ENCODE peak calls at places on chromosomes 6 and 20, in five cellular contexts. One of them, this sample, is unnamed.

GRCh38 chr6:104705095-104705707 is 154.5 kb downstream of the HACE1 start:
- DNase-seq in neuronal stem cell: no peak
- DNase-seq in trophoblast cell: no peak
- DNase-seq in H1: no peak
- DNase-seq in mesenchymal stem cell: peak
- DNase-seq in this sample: no peak

GRCh38 chr20:37727247-37727956 is 33.6 kb downstream of the CTNNBL1 start:
- DNase-seq in trophoblast cell: peak
- DNase-seq in neuronal stem cell: peak
- DNase-seq in H1: no peak
- DNase-seq in mesenchymal stem cell: peak
- DNase-seq in this sample: no peak

GRCh38 chr6:40755749-40756452 is 168.7 kb upstream of the LRFN2 start:
- DNase-seq in neuronal stem cell: no peak
- DNase-seq in trophoblast cell: no peak
- DNase-seq in mesenchymal stem cell: peak
- DNase-seq in H1: no peak
- DNase-seq in this sample: no peak

GRCh38 chr6:36285187-36285612 is 15.3 kb downstream of the PNPLA1 start:
- DNase-seq in H1: peak
- DNase-seq in mesenchymal stem cell: no peak
- DNase-seq in trophoblast cell: no peak
- DNase-seq in neuronal stem cell: peak
- DNase-seq in this sample: peak

GRCh38 chr6:33320315-33321181 is 3.0 kb upstream of the ZBTB22 start:
- DNase-seq in trophoblast cell: peak
- DNase-seq in mesenchymal stem cell: peak
- DNase-seq in neuronal stem cell: no peak
- DNase-seq in H1: no peak
- DNase-seq in this sample: peak

GRCh38 chr6:125077453-125077852 is 76.1 kb upstream of the TPD52L1 start:
- DNase-seq in H1: no peak
- DNase-seq in mesenchymal stem cell: no peak
- DNase-seq in trophoblast cell: peak
- DNase-seq in neuronal stem cell: no peak
- DNase-seq in this sample: no peak

GRCh38 chr6:83071023-83071422 is 3.6 kb downstream of the DOP1A start:
- DNase-seq in mesenchymal stem cell: no peak
- DNase-seq in trophoblast cell: no peak
- DNase-seq in H1: no peak
- DNase-seq in neuronal stem cell: no peak
- DNase-seq in this sample: no peak

GRCh38 chr6:147190556-147190955 is 13.7 kb upstream of the STXBP5 start:
- DNase-seq in neuronal stem cell: no peak
- DNase-seq in mesenchymal stem cell: no peak
- DNase-seq in H1: no peak
- DNase-seq in trophoblast cell: no peak
- DNase-seq in this sample: no peak

GRCh38 chr20:37344506-37345338 is 1.2 kb upstream of the SRC start:
- DNase-seq in H1: no peak
- DNase-seq in trophoblast cell: peak
- DNase-seq in neuronal stem cell: no peak
- DNase-seq in mesenchymal stem cell: no peak
- DNase-seq in this sample: peak

GRCh38 chr20:50321797-50322480 is 131.3 kb downstream of the CEBPB start:
- DNase-seq in neuronal stem cell: no peak
- DNase-seq in trophoblast cell: no peak
- DNase-seq in H1: no peak
- DNase-seq in mesenchymal stem cell: peak
- DNase-seq in this sample: no peak

GRCh38 chr6:100099189-100100074 is 105.4 kb upstream of the MCHR2 start:
- DNase-seq in trophoblast cell: peak
- DNase-seq in H1: no peak
- DNase-seq in neuronal stem cell: no peak
- DNase-seq in mesenchymal stem cell: peak
- DNase-seq in this sample: no peak

GRCh38 chr6:151881231-151881630 is 73.7 kb downstream of the ESR1 start:
- DNase-seq in trophoblast cell: no peak
- DNase-seq in H1: no peak
- DNase-seq in neuronal stem cell: no peak
- DNase-seq in mesenchymal stem cell: no peak
- DNase-seq in this sample: no peak

GRCh38 chr6:113405326-113406050 is 451.7 kb upstream of the MARCKS start:
- DNase-seq in neuronal stem cell: no peak
- DNase-seq in H1: no peak
- DNase-seq in trophoblast cell: no peak
- DNase-seq in mesenchymal stem cell: peak
- DNase-seq in this sample: no peak

GRCh38 chr6:42251911-42252637 is 34.4 kb upstream of the MRPS10 start:
- DNase-seq in trophoblast cell: no peak
- DNase-seq in neuronal stem cell: no peak
- DNase-seq in mesenchymal stem cell: peak
- DNase-seq in H1: no peak
- DNase-seq in this sample: no peak

GRCh38 chr6:113358063-113358583 is 499.0 kb upstream of the MARCKS start:
- DNase-seq in mesenchymal stem cell: no peak
- DNase-seq in trophoblast cell: no peak
- DNase-seq in neuronal stem cell: no peak
- DNase-seq in H1: no peak
- DNase-seq in this sample: no peak

GRCh38 chr6:26553264-26553738 is 15.1 kb downstream of the HMGN4 start:
- DNase-seq in mesenchymal stem cell: peak
- DNase-seq in H1: no peak
- DNase-seq in neuronal stem cell: peak
- DNase-seq in trophoblast cell: peak
- DNase-seq in this sample: peak

GRCh38 chr20:760751-761417 is 7.4 kb downstream of the SLC52A3 start:
- DNase-seq in neuronal stem cell: peak
- DNase-seq in mesenchymal stem cell: no peak
- DNase-seq in trophoblast cell: peak
- DNase-seq in H1: peak
- DNase-seq in this sample: peak

GRCh38 chr6:109595998-109596397 is 95.0 kb downstream of the AK9 start:
- DNase-seq in neuronal stem cell: no peak
- DNase-seq in mesenchymal stem cell: peak
- DNase-seq in trophoblast cell: peak
- DNase-seq in H1: no peak
- DNase-seq in this sample: peak

GRCh38 chr6:9360881-9361280 is 925.5 kb upstream of the SLC35B3 start:
- DNase-seq in H1: no peak
- DNase-seq in mesenchymal stem cell: no peak
- DNase-seq in trophoblast cell: no peak
- DNase-seq in neuronal stem cell: no peak
- DNase-seq in this sample: no peak

GRCh38 chr6:82741325-82741995 is 324.2 kb downstream of the UBE3D start:
- DNase-seq in mesenchymal stem cell: peak
- DNase-seq in H1: no peak
- DNase-seq in neuronal stem cell: no peak
- DNase-seq in trophoblast cell: no peak
- DNase-seq in this sample: no peak

GRCh38 chr6:38943964-38944363 is 104.6 kb upstream of the GLP1R start:
- DNase-seq in mesenchymal stem cell: no peak
- DNase-seq in trophoblast cell: no peak
- DNase-seq in H1: no peak
- DNase-seq in neuronal stem cell: no peak
- DNase-seq in this sample: peak

GRCh38 chr6:20056350-20056992 is 155.8 kb downstream of the MBOAT1 start:
- DNase-seq in H1: no peak
- DNase-seq in neuronal stem cell: peak
- DNase-seq in trophoblast cell: peak
- DNase-seq in mesenchymal stem cell: peak
- DNase-seq in this sample: no peak

GRCh38 chr20:49775229-49775693 is 37.4 kb upstream of the SLC9A8 start:
- DNase-seq in mesenchymal stem cell: peak
- DNase-seq in neuronal stem cell: peak
- DNase-seq in H1: peak
- DNase-seq in trophoblast cell: peak
- DNase-seq in this sample: peak

GRCh38 chr20:47791084-47791599 is 5.9 kb upstream of the SULF2 start:
- DNase-seq in H1: no peak
- DNase-seq in neuronal stem cell: no peak
- DNase-seq in mesenchymal stem cell: no peak
- DNase-seq in trophoblast cell: no peak
- DNase-seq in this sample: no peak

GRCh38 chr6:144659735-144660246 is 374.7 kb downstream of the UTRN start:
- DNase-seq in mesenchymal stem cell: no peak
- DNase-seq in trophoblast cell: no peak
- DNase-seq in neuronal stem cell: no peak
- DNase-seq in H1: no peak
- DNase-seq in this sample: no peak

GRCh38 chr6:7276199-7276524 is 36.8 kb downstream of the SSR1 start:
- DNase-seq in H1: no peak
- DNase-seq in trophoblast cell: no peak
- DNase-seq in mesenchymal stem cell: no peak
- DNase-seq in neuronal stem cell: no peak
- DNase-seq in this sample: no peak

GRCh38 chr6:42276008-42276890 is 58.6 kb upstream of the MRPS10 start:
- DNase-seq in trophoblast cell: no peak
- DNase-seq in mesenchymal stem cell: peak
- DNase-seq in neuronal stem cell: no peak
- DNase-seq in H1: no peak
- DNase-seq in this sample: no peak

GRCh38 chr6:33080127-33081089 is 4.6 kb downstream of the HLA-DPB1 start:
- DNase-seq in mesenchymal stem cell: peak
- DNase-seq in neuronal stem cell: peak
- DNase-seq in trophoblast cell: no peak
- DNase-seq in H1: peak
- DNase-seq in this sample: peak

GRCh38 chr20:44615876-44616603 is 33.7 kb downstream of the PKIG start:
- DNase-seq in H1: no peak
- DNase-seq in trophoblast cell: no peak
- DNase-seq in mesenchymal stem cell: no peak
- DNase-seq in neuronal stem cell: no peak
- DNase-seq in this sample: no peak

DNA sequence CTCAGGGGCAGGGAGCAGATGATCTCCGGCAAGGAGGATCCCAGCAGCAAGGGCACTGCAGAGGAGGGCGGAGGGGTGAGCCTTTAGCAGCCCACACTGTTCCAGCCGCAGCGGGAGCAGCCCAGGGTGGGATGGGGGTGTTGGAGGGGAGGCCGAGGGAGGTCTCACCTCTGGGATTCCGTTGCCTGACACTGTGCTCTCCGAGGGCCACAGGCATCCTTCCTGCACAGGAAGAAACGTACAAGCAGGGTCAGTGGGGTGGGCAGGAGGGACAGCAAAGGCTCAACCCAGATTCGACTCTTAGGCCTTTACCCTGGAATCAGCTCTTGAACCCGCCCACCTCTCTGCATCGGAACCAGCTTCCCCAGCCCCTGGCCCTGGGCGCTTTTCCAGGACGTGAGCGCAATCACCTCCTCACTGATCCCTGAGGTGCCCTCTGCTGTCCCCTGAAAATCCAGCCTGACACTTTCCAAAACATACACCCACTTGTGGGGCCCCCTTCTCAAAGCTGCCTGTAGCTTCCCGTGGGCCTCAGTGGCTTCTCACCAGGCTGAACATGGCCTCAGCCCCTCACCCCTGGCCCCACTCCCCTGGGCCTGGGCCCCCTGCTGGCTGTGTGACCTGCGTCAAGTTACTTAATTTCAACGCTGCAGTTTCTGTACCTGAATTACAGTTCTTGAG is 32.8 kb upstream of the ZBP1 start:
- DNase-seq in H1: no peak
- DNase-seq in trophoblast cell: no peak
- DNase-seq in neuronal stem cell: no peak
- DNase-seq in mesenchymal stem cell: no peak
- DNase-seq in this sample: peak
- H2BK12ac ChIP-seq in H1: no peak
- H2BK12ac ChIP-seq in trophoblast cell: no peak
- H2BK12ac ChIP-seq in neuronal stem cell: no peak
- H2BK12ac ChIP-seq in mesenchymal stem cell: no peak
- H2BK12ac ChIP-seq in this sample: no peak

GRCh38 chr6:47072667-47073066 is 30.5 kb upstream of the ADGRF1 start:
- DNase-seq in trophoblast cell: no peak
- DNase-seq in mesenchymal stem cell: no peak
- DNase-seq in H1: no peak
- DNase-seq in neuronal stem cell: no peak
- DNase-seq in this sample: no peak
- H3K4ac ChIP-seq in trophoblast cell: no peak
- H3K4ac ChIP-seq in mesenchymal stem cell: peak
- H3K4ac ChIP-seq in H1: no peak
- H3K4ac ChIP-seq in neuronal stem cell: no peak
- H3K4ac ChIP-seq in this sample: no peak

GRCh38 chr6:680204-680603 is 12.7 kb downstream of the EXOC2 start:
- DNase-seq in mesenchymal stem cell: no peak
- DNase-seq in neuronal stem cell: no peak
- DNase-seq in H1: no peak
- DNase-seq in trophoblast cell: no peak
- DNase-seq in this sample: no peak
- H2BK12ac ChIP-seq in mesenchymal stem cell: peak
- H2BK12ac ChIP-seq in neuronal stem cell: no peak
- H2BK12ac ChIP-seq in H1: no peak
- H2BK12ac ChIP-seq in trophoblast cell: no peak
- H2BK12ac ChIP-seq in this sample: no peak

GRCh38 chr6:22029169-22029568 is 267.7 kb downstream of the PRL start:
- DNase-seq in mesenchymal stem cell: no peak
- DNase-seq in H1: no peak
- DNase-seq in trophoblast cell: no peak
- DNase-seq in neuronal stem cell: no peak
- DNase-seq in this sample: no peak
- H3K4ac ChIP-seq in mesenchymal stem cell: no peak
- H3K4ac ChIP-seq in H1: no peak
- H3K4ac ChIP-seq in trophoblast cell: no peak
- H3K4ac ChIP-seq in neuronal stem cell: no peak
- H3K4ac ChIP-seq in this sample: no peak

DNA sequence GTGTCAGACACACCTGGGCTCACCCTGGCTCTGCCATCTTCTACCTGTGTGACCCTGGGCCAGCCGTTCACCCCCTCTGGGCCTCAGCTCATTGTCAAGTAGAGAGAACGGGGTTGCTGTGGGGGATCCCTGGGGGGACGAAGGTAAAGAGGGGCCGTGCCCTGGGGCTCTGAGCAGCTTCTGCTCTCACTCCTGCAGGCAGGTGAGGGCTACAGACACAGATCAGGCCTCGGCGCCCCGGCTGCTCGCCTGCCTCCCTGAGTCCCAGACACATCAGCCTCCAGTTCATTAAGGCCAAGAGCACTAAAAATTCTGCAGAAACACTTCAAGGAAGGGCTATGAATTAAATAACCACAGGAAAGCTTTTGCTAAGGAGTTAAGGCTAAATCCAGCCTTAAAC is 394.4 kb downstream of the CDH4 start:
- DNase-seq in mesenchymal stem cell: no peak
- DNase-seq in neuronal stem cell: no peak
- DNase-seq in trophoblast cell: no peak
- DNase-seq in H1: no peak
- DNase-seq in this sample: no peak
- H2BK12ac ChIP-seq in mesenchymal stem cell: no peak
- H2BK12ac ChIP-seq in neuronal stem cell: no peak
- H2BK12ac ChIP-seq in trophoblast cell: no peak
- H2BK12ac ChIP-seq in H1: no peak
- H2BK12ac ChIP-seq in this sample: no peak

GRCh38 chr6:148419430-148419829 is 76.8 kb downstream of the SASH1 start:
- DNase-seq in trophoblast cell: no peak
- DNase-seq in H1: no peak
- DNase-seq in neuronal stem cell: no peak
- DNase-seq in mesenchymal stem cell: no peak
- DNase-seq in this sample: no peak
- H3K4ac ChIP-seq in trophoblast cell: no peak
- H3K4ac ChIP-seq in H1: no peak
- H3K4ac ChIP-seq in neuronal stem cell: no peak
- H3K4ac ChIP-seq in mesenchymal stem cell: no peak
- H3K4ac ChIP-seq in this sample: no peak